ENCODE peak calls at places on chromosomes 11 and 22, in five cellular contexts. H is stomach, L is adrenal gland, R is glutamatergic neuron, Y is epithelial cell of esophagus. K is an unnamed sample.
A peak's percentile ranks its signal among the peaks of the same experiment; 100 is the strongest.

GRCh38 chr11:86101493-86101892 is 32.6 kb upstream of the PICALM start:
- DNase-seq in H (no peak), L (no peak), R (no peak), Y (peak; percentile 77), K (no peak)

GRCh38 chr11:2305862-2306823 is 4.3 kb downstream of the TSPAN32 start:
- DNase-seq in H (peak; percentile 25), L (peak; percentile 78), R (no peak), Y (no peak), K (no peak)

GRCh38 chr11:117366183-117366582 is 38.5 kb downstream of the CEP164 start:
- DNase-seq in H (no peak), L (no peak), R (no peak), Y (no peak), K (no peak)

GRCh38 chr11:35121326-35121865 is 17.6 kb upstream of the CD44 start:
- DNase-seq in H (no peak), L (no peak), R (no peak), Y (no peak), K (no peak)

GRCh38 chr11:69443968-69444364 is 37.5 kb upstream of the LINC01488 start:
- DNase-seq in H (no peak), L (peak; percentile 62), R (no peak), Y (peak; percentile 10), K (peak; percentile 48)

GRCh38 chr11:74822187-74822586 is 73.5 kb downstream of the RNF169 start:
- DNase-seq in H (no peak), L (no peak), R (no peak), Y (no peak), K (no peak)

GRCh38 chr11:103851166-103851651 is 185.2 kb upstream of the DDI1 start:
- DNase-seq in H (no peak), L (no peak), R (no peak), Y (peak; percentile 39), K (no peak)

GRCh38 chr11:68950268-68950667 is 30.5 kb downstream of the MRGPRD start:
- DNase-seq in H (no peak), L (no peak), R (no peak), Y (peak; percentile 20), K (peak; percentile 31)

GRCh38 chr11:19577391-19577831 is 135.2 kb upstream of the NAV2 start:
- DNase-seq in H (peak; percentile 41), L (no peak), R (no peak), Y (no peak), K (no peak)

GRCh38 chr11:43646767-43647166 is 33.8 kb upstream of the HSD17B12 start:
- DNase-seq in H (no peak), L (no peak), R (no peak), Y (no peak), K (no peak)

GRCh38 chr11:57551941-57552340 is 14.5 kb downstream of the SMTNL1 start:
- DNase-seq in H (no peak), L (no peak), R (no peak), Y (no peak), K (no peak)

GRCh38 chr11:133955091-133955846 is 1.5 kb downstream of the IGSF9B start:
- DNase-seq in H (no peak), L (peak; percentile 85), R (peak; percentile 58), Y (no peak), K (no peak)

GRCh38 chr11:1402355-1402754 is 12.6 kb downstream of the BRSK2 start:
- DNase-seq in H (no peak), L (no peak), R (peak; percentile 52), Y (no peak), K (no peak)

GRCh38 chr11:3204141-3205015 is 14.2 kb downstream of the MRGPRG start:
- DNase-seq in H (no peak), L (no peak), R (no peak), Y (no peak), K (no peak)

GRCh38 chr11:120912504-120912903 is 111.4 kb upstream of the TBCEL start:
- DNase-seq in H (no peak), L (no peak), R (no peak), Y (peak; percentile 40), K (no peak)

GRCh38 chr11:83680351-83680750 is 394.2 kb upstream of the CCDC90B start:
- DNase-seq in H (no peak), L (no peak), R (no peak), Y (no peak), K (no peak)

GRCh38 chr11:60634151-60634550 is 65.3 kb upstream of the MS4A8 start:
- DNase-seq in H (no peak), L (no peak), R (peak; percentile 31), Y (no peak), K (peak; percentile 27)

GRCh38 chr11:61904539-61905048 is 12.8 kb downstream of the RAB3IL1 start:
- DNase-seq in H (peak; percentile 81), L (no peak), R (no peak), Y (peak; percentile 41), K (no peak)

GRCh38 chr11:73323464-73323863 is 15.4 kb downstream of the ARHGEF17 start:
- DNase-seq in H (peak; percentile 47), L (peak; percentile 81), R (peak; percentile 50), Y (no peak), K (peak; percentile 65)

GRCh38 chr22:19986410-19987341 is 29.9 kb downstream of the ARVCF start:
- DNase-seq in H (peak; percentile 79), L (peak; percentile 83), R (peak; percentile 89), Y (peak; percentile 81), K (peak; percentile 84)

GRCh38 chr11:116828632-116829524 is 829 bp upstream of the APOC3 start:
- DNase-seq in H (no peak), L (no peak), R (no peak), Y (no peak), K (no peak)

GRCh38 chr22:49240472-49240871 is 587.2 kb downstream of the BRD1 start:
- DNase-seq in H (no peak), L (no peak), R (no peak), Y (no peak), K (no peak)
- TF ChIP-seq CTCF in H (no peak), L (no peak), R (no peak), Y (no peak), K (no peak)

GRCh38 chr11:128828350-128828749 is 38.7 kb downstream of the KCNJ1 start:
- DNase-seq in H (no peak), L (no peak), R (no peak), Y (no peak), K (no peak)

GRCh38 chr11:128831781-128832497 is 35.2 kb downstream of the KCNJ1 start:
- DNase-seq in H (no peak), L (no peak), R (no peak), Y (no peak), K (no peak)

GRCh38 chr11:128827494-128827893 is 39.6 kb downstream of the KCNJ1 start:
- DNase-seq in H (no peak), L (no peak), R (no peak), Y (no peak), K (no peak)

GRCh38 chr11:128830290-128830813 is 36.7 kb downstream of the KCNJ1 start:
- DNase-seq in H (no peak), L (no peak), R (no peak), Y (no peak), K (no peak)

GRCh38 chr11:128830836-128831780 is 36.0 kb downstream of the KCNJ1 start:
- DNase-seq in H (peak; percentile 82), L (peak; percentile 92), R (peak; percentile 88), Y (peak; percentile 80), K (peak; percentile 86)
- TF ChIP-seq CTCF in H (peak; percentile 81), L (peak; percentile 78), R (peak; percentile 96), Y (peak; percentile 85), K (peak; percentile 96)

DNA sequence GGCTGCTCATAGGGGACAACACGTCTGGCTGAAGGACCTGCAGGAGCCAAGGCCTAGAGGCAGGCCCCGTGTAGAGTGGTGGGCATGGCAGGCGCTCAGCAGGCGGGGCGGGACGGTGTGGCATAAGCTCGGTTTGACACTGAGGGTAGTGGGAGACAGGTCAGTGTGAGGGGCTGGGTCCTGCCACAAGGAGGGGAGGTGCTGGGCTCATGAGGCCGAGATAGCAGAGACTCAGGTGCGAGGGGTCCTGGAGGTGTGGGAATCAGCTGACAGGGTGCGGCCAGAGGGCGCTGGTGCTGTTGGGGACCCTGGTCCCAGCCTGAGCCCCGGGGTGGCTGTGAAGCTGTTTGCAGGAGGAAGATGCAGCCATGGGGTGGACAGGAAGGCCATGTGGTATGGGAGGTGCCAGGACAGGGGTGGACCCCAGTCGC is 6.7 kb downstream of the SLC22A12 start:
- DNase-seq in H (no peak), L (no peak), R (peak; percentile 2), Y (no peak), K (no peak)
- TF ChIP-seq CTCF in H (no peak), L (no peak), R (no peak), Y (no peak), K (no peak)

GRCh38 chr11:118448294-118448693 is 12.0 kb downstream of the KMT2A start:
- DNase-seq in H (no peak), L (no peak), R (no peak), Y (peak; percentile 35), K (no peak)

GRCh38 chr11:118450451-118450850 is 14.2 kb downstream of the KMT2A start:
- DNase-seq in H (no peak), L (no peak), R (no peak), Y (no peak), K (no peak)

GRCh38 chr11:118447423-118447822 is 11.1 kb downstream of the KMT2A start:
- DNase-seq in H (no peak), L (no peak), R (no peak), Y (no peak), K (no peak)

GRCh38 chr11:118443590-118444218 is 7.4 kb downstream of the KMT2A start:
- DNase-seq in H (no peak), L (no peak), R (no peak), Y (no peak), K (no peak)

DNA sequence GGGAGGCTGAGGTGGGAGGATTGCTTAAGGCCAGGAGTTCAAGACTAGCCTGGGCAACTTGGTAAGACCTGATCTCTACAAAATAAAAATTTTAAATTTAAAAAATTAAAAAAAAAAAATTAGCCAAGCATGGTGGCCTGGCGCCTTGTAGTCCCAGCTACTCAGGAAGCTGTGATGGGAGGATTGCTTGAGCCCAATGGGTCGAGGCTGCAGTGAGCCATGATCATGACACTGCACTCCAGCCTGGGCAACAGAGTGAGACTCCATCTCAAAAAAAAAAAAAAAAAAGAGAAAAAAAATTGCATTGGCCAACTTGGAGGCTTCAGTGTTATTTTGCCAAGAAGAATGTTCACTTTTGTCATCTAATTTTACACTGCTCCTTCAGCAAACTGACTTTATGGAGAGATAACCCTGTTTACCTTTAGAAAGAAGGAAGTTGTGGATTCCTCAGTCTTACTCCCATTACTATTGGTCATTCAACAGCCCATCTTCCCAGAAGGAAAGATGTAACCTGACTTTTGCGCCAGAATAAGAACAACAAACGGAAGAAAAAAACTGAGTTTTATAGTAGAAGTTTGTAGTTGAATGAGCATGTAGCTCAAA is 13.1 kb downstream of the KMT2A start:
- DNase-seq in H (no peak), L (no peak), R (no peak), Y (no peak), K (no peak)
- TF ChIP-seq CTCF in H (no peak), L (no peak), R (no peak), Y (no peak), K (no peak)